ENCODE peak calls at places on chromosomes 16 and 17, in four cellular contexts. I, B, L and X are unnamed samples.
A peak's percentile ranks its signal among the peaks of the same experiment; 100 is the strongest.

GRCh38 chr17:82295472-82295814 is 21.9 kb upstream of the CSNK1D start:
- DNase-seq in I (no peak), B (no peak), L (no peak), X (no peak)

GRCh38 chr16:25413962-25414361 is 156.3 kb upstream of the ZKSCAN2 start:
- DNase-seq in I (no peak), B (peak; percentile 22), L (no peak), X (peak; percentile 8)

GRCh38 chr16:78684655-78685400 is 585.4 kb downstream of the WWOX start:
- DNase-seq in I (no peak), B (peak; percentile 24), L (no peak), X (peak; percentile 75)

GRCh38 chr16:86609115-86609514 is 30.8 kb downstream of the FOXL1 start:
- DNase-seq in I (no peak), B (peak; percentile 98), L (no peak), X (peak; percentile 98)

GRCh38 chr17:67441052-67441738 is 64.1 kb downstream of the PITPNC1 start:
- DNase-seq in I (peak; percentile 82), B (peak; percentile 75), L (no peak), X (peak; percentile 78)

GRCh38 chr17:57468932-57469775 is 212.8 kb downstream of the MSI2 start:
- DNase-seq in I (peak; percentile 60), B (no peak), L (no peak), X (no peak)

GRCh38 chr17:8921147-8921546 is 44.4 kb downstream of the PIK3R5 start:
- DNase-seq in I (peak; percentile 79), B (no peak), L (no peak), X (no peak)

GRCh38 chr16:86773339-86773715 is 195.0 kb downstream of the FOXL1 start:
- DNase-seq in I (no peak), B (no peak), L (no peak), X (no peak)

GRCh38 chr16:47034455-47034854 is 61.0 kb upstream of the DNAJA2 start:
- DNase-seq in I (no peak), B (no peak), L (no peak), X (no peak)

GRCh38 chr16:71338632-71339031 is 19.9 kb upstream of the CALB2 start:
- DNase-seq in I (no peak), B (no peak), L (no peak), X (no peak)

GRCh38 chr17:57284984-57285646 is 28.8 kb downstream of the MSI2 start:
- DNase-seq in I (peak; percentile 63), B (peak; percentile 63), L (no peak), X (no peak)

GRCh38 chr17:2856727-2857126 is 60.5 kb downstream of the RAP1GAP2 start:
- DNase-seq in I (no peak), B (no peak), L (no peak), X (no peak)

GRCh38 chr17:41413353-41413752 is 11.0 kb downstream of the KRT37 start:
- DNase-seq in I (no peak), B (peak; percentile 66), L (no peak), X (peak; percentile 29)

GRCh38 chr17:4945176-4945943 is 3.0 kb downstream of the PFN1 start:
- DNase-seq in I (peak; percentile 91), B (peak; percentile 90), L (peak; percentile 79), X (peak; percentile 91)

GRCh38 chr17:32784113-32784512 is 92.8 kb downstream of the MYO1D start:
- DNase-seq in I (no peak), B (no peak), L (no peak), X (no peak)

GRCh38 chr17:31663576-31663975 is 195.5 kb downstream of the COPRS start:
- DNase-seq in I (no peak), B (peak; percentile 27), L (no peak), X (no peak)

GRCh38 chr16:31453255-31454204 is 5.8 kb upstream of the ARMC5 start:
- DNase-seq in I (no peak), B (peak; percentile 49), L (no peak), X (peak; percentile 65)

GRCh38 chr16:47979783-47980182 is 176.0 kb downstream of the ABCC12 start:
- DNase-seq in I (no peak), B (no peak), L (no peak), X (no peak)

GRCh38 chr16:27193300-27193990 is 9.9 kb upstream of the KDM8 start:
- DNase-seq in I (no peak), B (no peak), L (no peak), X (no peak)

GRCh38 chr16:70520612-70521297 is 2.6 kb downstream of the COG4 start:
- DNase-seq in I (peak; percentile 77), B (peak; percentile 61), L (no peak), X (peak; percentile 67)

GRCh38 chr17:30554839-30555751 is 77.9 kb downstream of the GOSR1 start:
- DNase-seq in I (peak; percentile 14), B (no peak), L (peak; percentile 26), X (peak; percentile 28)

GRCh38 chr17:5912927-5913565 is 157.1 kb upstream of the WSCD1 start:
- DNase-seq in I (no peak), B (no peak), L (no peak), X (no peak)

GRCh38 chr17:2068589-2069051 is 13.7 kb downstream of the HIC1 start:
- DNase-seq in I (no peak), B (peak; percentile 92), L (no peak), X (peak; percentile 53)

GRCh38 chr17:29393451-29393850 is 3.3 kb downstream of the TAOK1 start:
- DNase-seq in I (no peak), B (peak; percentile 54), L (no peak), X (peak; percentile 55)

GRCh38 chr16:83913234-83913633 is 14.3 kb downstream of the MLYCD start:
- DNase-seq in I (no peak), B (no peak), L (no peak), X (no peak)

GRCh38 chr16:65200857-65201256 is 79.0 kb upstream of the CDH11 start:
- DNase-seq in I (no peak), B (peak; percentile 6), L (no peak), X (peak; percentile 80)

GRCh38 chr17:64209356-64209941 is 53.6 kb downstream of the TEX2 start:
- DNase-seq in I (no peak), B (no peak), L (no peak), X (no peak)

GRCh38 chr17:73064084-73064938 is 28.2 kb downstream of the SLC39A11 start:
- DNase-seq in I (no peak), B (peak; percentile 17), L (peak; percentile 34), X (no peak)

GRCh38 chr16:51849715-51850114 is 697.2 kb downstream of the TOX3 start:
- DNase-seq in I (no peak), B (no peak), L (no peak), X (no peak)

GRCh38 chr17:17605747-17606083 is 14.2 kb upstream of the PEMT start:
- DNase-seq in I (peak; percentile 24), B (peak; percentile 74), L (no peak), X (peak; percentile 91)

GRCh38 chr16:67447508-67448076 is 16.7 kb downstream of the HSD11B2 start:
- DNase-seq in I (peak; percentile 68), B (no peak), L (peak; percentile 63), X (peak; percentile 49)

GRCh38 chr17:77424585-77425344 is 284.0 kb downstream of the SEC14L1 start:
- DNase-seq in I (no peak), B (peak; percentile 95), L (peak; percentile 72), X (peak; percentile 87)

GRCh38 chr16:83972256-83973008 is 4.4 kb downstream of the NECAB2 start:
- DNase-seq in I (no peak), B (no peak), L (no peak), X (no peak)

GRCh38 chr17:72351884-72352346 is 231.1 kb downstream of the SOX9 start:
- DNase-seq in I (no peak), B (no peak), L (no peak), X (no peak)

GRCh38 chr17:46043606-46044005 is 44.6 kb downstream of the STH start:
- DNase-seq in I (no peak), B (no peak), L (no peak), X (no peak)

GRCh38 chr16:23595951-23596720 is at the start of gene NDUFAB1:
- DNase-seq in I (peak; percentile 93), B (peak; percentile 83), L (peak; percentile 92), X (peak; percentile 85)

GRCh38 chr16:23595246-23595950 is 718 bp downstream of the NDUFAB1 start:
- DNase-seq in I (peak; percentile 7), B (no peak), L (no peak), X (no peak)

GRCh38 chr16:23594186-23594585 is 1.9 kb downstream of the NDUFAB1 start:
- DNase-seq in I (no peak), B (no peak), L (no peak), X (no peak)

GRCh38 chr16:23597003-23597756 is 1.1 kb upstream of the NDUFAB1 start:
- DNase-seq in I (peak; percentile 69), B (no peak), L (no peak), X (no peak)
- H3K4me3 ChIP-seq in I (no peak overlapping the region), B (no peak overlapping the region), L (no peak overlapping the region), X (no peak overlapping the region)

DNA sequence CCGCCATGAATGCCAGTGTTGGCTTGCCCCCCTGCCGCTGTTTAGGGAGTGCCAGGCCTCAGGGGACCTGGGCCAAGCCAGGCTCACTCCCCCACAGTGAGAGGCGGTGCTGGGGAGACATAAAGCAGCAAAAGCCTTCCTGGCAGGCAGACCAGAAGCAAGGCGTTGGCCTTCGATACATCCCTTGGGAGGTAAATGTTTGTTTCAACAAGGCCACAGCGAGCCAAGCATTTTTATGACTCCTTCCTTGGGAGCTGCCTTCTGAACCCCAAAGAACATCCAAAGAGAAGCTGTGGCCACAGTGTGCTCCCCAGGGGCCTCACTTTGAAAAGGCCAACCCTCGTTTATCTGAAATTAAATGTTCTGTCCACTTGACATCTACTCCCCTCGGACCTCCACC is 119.7 kb upstream of the CIBAR2 start:
- DNase-seq in I (no peak), B (no peak), L (no peak), X (peak; percentile 83)
- TF ChIP-seq CTCF in I (no peak), B (no peak), L (no peak), X (no peak)

DNA sequence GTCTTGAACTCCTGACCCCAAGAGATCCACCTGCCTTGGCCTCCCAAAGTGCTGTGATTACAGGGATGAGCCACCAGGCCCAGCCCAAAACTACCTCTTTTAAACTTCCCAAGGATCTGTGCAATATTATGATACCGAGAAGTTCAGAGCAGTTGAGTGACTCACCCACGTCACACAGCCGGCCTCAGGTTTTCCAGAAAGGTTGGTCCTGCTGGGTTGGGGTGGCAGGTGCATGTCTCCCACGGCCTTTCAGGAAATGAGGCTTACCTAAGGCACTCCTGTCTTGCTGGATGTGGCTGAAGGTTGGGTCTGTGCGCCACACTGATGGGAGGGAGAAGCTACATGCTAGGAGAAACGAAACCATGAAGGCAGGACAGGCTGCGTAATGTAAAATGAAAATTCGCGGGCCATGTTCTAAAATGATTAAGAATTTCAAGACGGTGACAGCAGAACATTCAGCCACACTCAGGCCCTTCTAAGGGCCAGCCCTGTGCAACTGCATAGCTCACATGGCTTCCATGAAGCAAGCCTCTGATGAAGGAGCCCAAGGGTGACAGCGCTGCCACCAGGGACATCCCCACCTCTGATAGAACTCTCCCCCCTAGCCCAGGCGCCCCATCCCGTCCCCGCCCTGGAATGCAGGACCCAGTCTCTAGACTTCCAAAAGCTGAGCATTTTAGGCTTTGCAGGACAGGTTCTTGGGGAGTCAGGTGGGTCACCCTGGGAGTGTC is 6.6 kb upstream of the GLIS2 start:
- DNase-seq in I (no peak), B (no peak), L (no peak), X (no peak)
- H3K4me3 ChIP-seq in I (no peak overlapping the region), B (no peak overlapping the region), L (no peak overlapping the region), X (no peak overlapping the region)

DNA sequence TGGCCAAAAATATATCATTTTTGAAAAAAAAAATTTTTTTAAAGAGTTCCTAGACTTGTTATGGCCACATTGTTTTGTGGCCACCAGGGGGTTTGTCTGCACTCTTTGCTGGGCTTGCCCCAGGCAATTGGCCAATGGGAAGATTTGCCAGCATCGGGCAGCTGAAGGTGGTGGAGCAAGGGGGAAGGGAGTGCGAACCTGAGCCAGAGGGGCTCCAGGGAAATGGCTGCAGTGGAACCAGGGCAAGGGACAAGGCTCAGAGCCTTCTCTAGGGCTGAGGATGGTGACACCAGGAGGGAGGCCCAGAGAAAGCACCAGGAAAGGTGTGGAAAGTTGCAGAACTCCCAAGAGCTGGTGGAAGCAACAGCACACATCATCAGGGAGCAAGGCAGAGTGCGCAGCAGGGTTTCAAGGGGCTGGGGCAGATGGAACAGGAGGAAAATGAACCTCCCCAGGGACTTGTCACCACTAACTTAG is 15.5 kb upstream of the CMIP start:
- DNase-seq in I (peak; percentile 56), B (peak; percentile 43), L (peak; percentile 77), X (peak; percentile 50)
- TF ChIP-seq CTCF in I (peak; percentile 40), B (peak; percentile 48), L (peak; percentile 33), X (peak; percentile 57)